ENCODE peak calls at places on chromosome 17, in four cellular contexts. G is GM10248, B is HS-5, J is esophagus squamous epithelium. K is an unnamed sample.

GRCh38 chr17:74380086-74380958 is 13.0 kb downstream of the GPR142 start:
- DNase-seq in G (no peak), B (no peak), J (no peak), K (no peak)

GRCh38 chr17:67759355-67760171 is 41.8 kb downstream of the NOL11 start:
- DNase-seq in B (no peak), J (no peak), G (no peak), K (peak)

GRCh38 chr17:77385750-77386501 is 245.2 kb downstream of the SEC14L1 start:
- DNase-seq in J (no peak), B (no peak), G (no peak), K (no peak)

GRCh38 chr17:82287849-82288601 is 14.5 kb upstream of the CSNK1D start:
- DNase-seq in J (peak), G (no peak), B (no peak), K (no peak)

GRCh38 chr17:36851230-36851629 is 86.0 kb upstream of the LHX1 start:
- DNase-seq in B (peak), G (no peak), J (no peak), K (no peak)

GRCh38 chr17:59121901-59122480 is 15.3 kb upstream of the TRIM37 start:
- DNase-seq in G (no peak), J (no peak), B (no peak), K (no peak)

GRCh38 chr17:5516060-5516792 is 29.9 kb downstream of the MIS12 start:
- DNase-seq in G (no peak), J (no peak), B (peak), K (peak)

GRCh38 chr17:19573075-19573474 is 39.4 kb downstream of the SLC47A1 start:
- DNase-seq in B (no peak), G (no peak), J (no peak), K (no peak)

GRCh38 chr17:47813512-47814031 is 8.0 kb downstream of the OSBPL7 start:
- DNase-seq in J (no peak), G (no peak), B (no peak), K (no peak)

GRCh38 chr17:19331134-19331533 is 31.4 kb downstream of the B9D1 start:
- DNase-seq in B (peak), G (no peak), J (no peak), K (no peak)

GRCh38 chr17:29663155-29663554 is 40.4 kb upstream of the CORO6 start:
- DNase-seq in J (no peak), G (no peak), B (no peak), K (no peak)

GRCh38 chr17:61589990-61590389 is 1.0 kb downstream of the NACA2 start:
- DNase-seq in J (no peak), B (no peak), G (no peak), K (no peak)

GRCh38 chr17:17782425-17783120 is 54.2 kb downstream of the SREBF1 start:
- DNase-seq in J (no peak), B (no peak), G (peak), K (no peak)

GRCh38 chr17:66855204-66855603 is 20.3 kb downstream of the CACNG5 start:
- DNase-seq in B (no peak), G (no peak), J (no peak), K (no peak)

GRCh38 chr17:69415431-69415830 is 934 bp downstream of the MAP2K6 start:
- DNase-seq in G (no peak), B (no peak), J (no peak), K (no peak)

GRCh38 chr17:15092261-15092660 is 172.9 kb downstream of the PMP22 start:
- DNase-seq in B (no peak), G (no peak), J (no peak), K (no peak)

GRCh38 chr17:32739722-32740121 is 137.2 kb downstream of the MYO1D start:
- DNase-seq in G (no peak), B (no peak), J (no peak), K (no peak)

GRCh38 chr17:63843387-63844292 is 1.2 kb upstream of the SMARCD2 start:
- DNase-seq in B (no peak), J (no peak), G (peak), K (no peak)

GRCh38 chr17:69275751-69276150 is 47.1 kb upstream of the ABCA10 start:
- DNase-seq in G (no peak), J (no peak), B (no peak), K (no peak)

GRCh38 chr17:3935140-3935542 is 18.9 kb upstream of the P2RX1 start:
- DNase-seq in B (no peak), G (peak), J (no peak), K (no peak)

GRCh38 chr17:82985436-82985820 is 94.0 kb upstream of the METRNL start:
- DNase-seq in B (no peak), G (no peak), J (no peak), K (no peak)

GRCh38 chr17:41082565-41083136 is 1.3 kb upstream of the KRTAP4-7 start:
- DNase-seq in B (no peak), J (no peak), G (no peak), K (no peak)

GRCh38 chr17:33498069-33498468 is 205.0 kb upstream of the ASIC2 start:
- DNase-seq in J (no peak), B (no peak), G (no peak), K (no peak)

GRCh38 chr17:80615311-80615710 is 70.7 kb downstream of the RPTOR start:
- DNase-seq in B (no peak), J (no peak), G (no peak), K (no peak)

GRCh38 chr17:36938566-36939058 is 1.3 kb downstream of the LHX1 start:
- DNase-seq in G (no peak), J (no peak), B (no peak), K (no peak)

GRCh38 chr17:16101440-16101839 is 101.8 kb downstream of the TTC19 start:
- DNase-seq in B (no peak), J (no peak), G (no peak), K (no peak)

GRCh38 chr17:7909080-7909479 is 7.0 kb downstream of the RNF227 start:
- DNase-seq in G (no peak), J (no peak), B (no peak), K (no peak)

GRCh38 chr17:18191967-18192366 is 8.3 kb downstream of the ALKBH5 start:
- DNase-seq in G (no peak), J (no peak), B (no peak), K (no peak)

GRCh38 chr17:41966453-41967140 is at the start of gene CNP:
- DNase-seq in B (no peak), G (peak), J (peak), K (peak)

GRCh38 chr17:78105551-78105950 is 23.0 kb downstream of the TMC6 start:
- DNase-seq in B (no peak), G (no peak), J (no peak), K (no peak)

GRCh38 chr17:64230551-64231408 is 32.3 kb downstream of the TEX2 start:
- DNase-seq in J (no peak), G (no peak), B (peak), K (peak)